ENCODE peak calls at places on chromosomes 13 and 19, in seven cellular contexts. K is HS-27A; X is iPS DF 19.7; Z is activated CD4-positive, alpha-beta T cell treated with anti-CD3 and anti-CD28 coated beads for 48 hours; L is endothelial cell; B is amygdala; I is T1000. P is an unnamed sample.

GRCh38 chr19:45172173-45172572 is 5.9 kb downstream of the TRAPPC6A start:
- DNase-seq in K (no peak), X (no peak), Z (peak; percentile 31), L (no peak), B (no peak), I (no peak), P (no peak)

GRCh38 chr13:77749481-77749880 is 52.0 kb downstream of the SLAIN1 start:
- DNase-seq in K (no peak), X (no peak), Z (no peak), L (no peak), B (no peak), I (no peak), P (no peak)

GRCh38 chr13:75307370-75307984 is 174.5 kb downstream of the TBC1D4 start:
- DNase-seq in K (no peak), X (no peak), Z (no peak), L (no peak), B (no peak), I (no peak), P (no peak)

GRCh38 chr19:7179917-7180306 is 110.4 kb downstream of the ZNF557 start:
- DNase-seq in K (no peak), X (no peak), Z (no peak), L (no peak), B (no peak), I (no peak), P (no peak)

GRCh38 chr19:1112254-1113208 is 8.7 kb downstream of the GPX4 start:
- DNase-seq in K (no peak), X (no peak), Z (no peak), L (peak; percentile 45), B (no peak), I (peak; percentile 31), P (no peak)

GRCh38 chr13:104011505-104012270 is 945.5 kb upstream of the SLC10A2 start:
- DNase-seq in K (no peak), X (no peak), Z (no peak), L (no peak), B (no peak), I (no peak), P (no peak)

GRCh38 chr13:100235311-100235901 is 146.5 kb downstream of the PCCA start:
- DNase-seq in K (no peak), X (no peak), Z (no peak), L (peak; percentile 20), B (no peak), I (no peak), P (no peak)

GRCh38 chr19:7863157-7863970 is 10.8 kb downstream of the PRR36 start:
- DNase-seq in K (no peak), X (no peak), Z (peak; percentile 26), L (no peak), B (no peak), I (no peak), P (no peak)

GRCh38 chr13:94020833-94021232 is 458.6 kb downstream of the DCT start:
- DNase-seq in K (no peak), X (no peak), Z (no peak), L (no peak), B (no peak), I (no peak), P (no peak)

GRCh38 chr19:35755550-35756371 is 1.1 kb downstream of the HSPB6 start:
- DNase-seq in K (no peak), X (no peak), Z (peak; percentile 71), L (no peak), B (no peak), I (no peak), P (no peak)

GRCh38 chr13:24286624-24287023 is 22.8 kb upstream of the C1QTNF9 start:
- DNase-seq in K (no peak), X (no peak), Z (no peak), L (no peak), B (no peak), I (no peak), P (no peak)

GRCh38 chr19:14916848-14917247 is 24.4 kb upstream of the OR7C2 start:
- DNase-seq in K (no peak), X (no peak), Z (peak; percentile 4), L (no peak), B (no peak), I (no peak), P (peak; percentile 9)

GRCh38 chr19:29323046-29323971 is 110.4 kb upstream of the UQCRFS1 start:
- DNase-seq in K (no peak), X (no peak), Z (no peak), L (no peak), B (no peak), I (no peak), P (no peak)

GRCh38 chr13:67134322-67135129 is 95.6 kb downstream of the PCDH9 start:
- DNase-seq in K (no peak), X (no peak), Z (no peak), L (no peak), B (no peak), I (no peak), P (no peak)

GRCh38 chr19:9148687-9149086 is 8.5 kb downstream of the ZNF317 start:
- DNase-seq in K (no peak), X (no peak), Z (no peak), L (no peak), B (no peak), I (no peak), P (no peak)

GRCh38 chr13:94268661-94269060 is 210.8 kb downstream of the DCT start:
- DNase-seq in K (no peak), X (no peak), Z (no peak), L (no peak), B (no peak), I (no peak), P (no peak)

GRCh38 chr19:13215572-13216380 is 65.6 kb downstream of the IER2 start:
- DNase-seq in K (no peak), X (no peak), Z (peak; percentile 36), L (no peak), B (no peak), I (no peak), P (no peak)

GRCh38 chr19:9498183-9498902 is at the start of gene ZNF560:
- DNase-seq in K (no peak), X (no peak), Z (peak; percentile 46), L (no peak), B (no peak), I (peak; percentile 90), P (peak; percentile 67)

GRCh38 chr19:48720251-48720612 is 707 bp upstream of the MAMSTR start:
- DNase-seq in K (no peak), X (no peak), Z (no peak), L (no peak), B (no peak), I (no peak), P (no peak)

GRCh38 chr19:15180451-15181390 is 20.1 kb downstream of the NOTCH3 start:
- DNase-seq in K (no peak), X (no peak), Z (no peak), L (no peak), B (no peak), I (no peak), P (no peak)

GRCh38 chr13:49220035-49220855 is at the start of gene MLNR:
- DNase-seq in K (no peak), X (no peak), Z (peak; percentile 65), L (peak; percentile 41), B (no peak), I (no peak), P (no peak)

P was measured in iPS DF 6.9.